ENCODE peak calls at places on chromosomes 7 and 10, in five cellular contexts. N is hepatocyte; H is CD8-positive, alpha-beta T cell; Z is endodermal cell; F is IMR-90. R is an unnamed sample. For H3K4me1, the result is how much of the 10 kb centered on the place peaks cover.

GRCh38 chr7:134613623-134614347 is 32.9 kb upstream of the BPGM start:
- DNase-seq in N (no peak), H (no peak), Z (no peak), F (peak), R (no peak)

GRCh38 chr7:45922810-45923209 is 1.7 kb upstream of the IGFBP3 start:
- DNase-seq in N (no peak), H (no peak), Z (no peak), F (no peak), R (no peak)

GRCh38 chr10:58348571-58349033 is 13.8 kb downstream of the UBE2D1 start:
- DNase-seq in N (no peak), H (no peak), Z (no peak), F (no peak), R (peak)

GRCh38 chr10:90642136-90642535 is 215.7 kb downstream of the HTR7 start:
- DNase-seq in N (no peak), H (no peak), Z (no peak), F (peak), R (no peak)

GRCh38 chr10:6924166-6924565 is 344.1 kb upstream of the PRKCQ start:
- DNase-seq in N (no peak), H (no peak), Z (no peak), F (peak), R (peak)

GRCh38 chr10:34392641-34393170 is 422.4 kb downstream of the PARD3 start:
- DNase-seq in N (no peak), H (no peak), Z (no peak), F (peak), R (no peak)

GRCh38 chr7:136741941-136742340 is 126.5 kb upstream of the CHRM2 start:
- DNase-seq in N (no peak), H (no peak), Z (no peak), F (no peak), R (no peak)

GRCh38 chr7:29345590-29345989 is 151.0 kb downstream of the CHN2 start:
- DNase-seq in N (peak), H (no peak), Z (peak), F (no peak), R (no peak)

GRCh38 chr10:115659616-115660015 is 566.5 kb downstream of the ATRNL1 start:
- DNase-seq in N (no peak), H (no peak), Z (no peak), F (no peak), R (no peak)

GRCh38 chr10:120587061-120587460 is 130.0 kb downstream of the PLPP4 start:
- DNase-seq in N (no peak), H (no peak), Z (no peak), F (no peak), R (no peak)

GRCh38 chr7:73557397-73558257 is at the start of gene BCL7B:
- DNase-seq in N (peak), H (peak), Z (peak), F (peak), R (peak)

GRCh38 chr7:100545636-100546128 is 6.7 kb downstream of the AGFG2 start:
- DNase-seq in N (peak), H (no peak), Z (peak), F (peak), R (peak)

GRCh38 chr7:149489391-149490024 is 8.1 kb downstream of the ZNF746 start:
- DNase-seq in N (no peak), H (no peak), Z (peak), F (no peak), R (no peak)

GRCh38 chr10:7541137-7542087 is 125.4 kb downstream of the ITIH5 start:
- DNase-seq in N (peak), H (no peak), Z (peak), F (peak), R (no peak)

GRCh38 chr10:4868357-4868657 is 42.3 kb downstream of the AKR1E2 start:
- DNase-seq in N (no peak), H (no peak), Z (no peak), F (no peak), R (no peak)

GRCh38 chr7:19060870-19061269 is 56.6 kb downstream of the TWIST1 start:
- DNase-seq in N (no peak), H (no peak), Z (no peak), F (peak), R (no peak)

GRCh38 chr10:32938554-32939061 is 19.4 kb downstream of the ITGB1 start:
- DNase-seq in N (peak), H (no peak), Z (peak), F (no peak), R (peak)

GRCh38 chr7:93837245-93837644 is 53.3 kb downstream of the TFPI2 start:
- DNase-seq in N (no peak), H (no peak), Z (no peak), F (no peak), R (no peak)

GRCh38 chr7:76086070-76086469 is 38.2 kb downstream of the MDH2 start:
- DNase-seq in N (no peak), H (no peak), Z (no peak), F (peak), R (no peak)

GRCh38 chr7:132654150-132654549 is 77.9 kb upstream of the PLXNA4 start:
- DNase-seq in N (no peak), H (no peak), Z (peak), F (no peak), R (no peak)

GRCh38 chr10:11625019-11625735 is 13.7 kb upstream of the USP6NL start:
- DNase-seq in N (no peak), H (no peak), Z (no peak), F (no peak), R (no peak)

GRCh38 chr10:43421519-43421918 is 12.5 kb upstream of the HNRNPF start:
- DNase-seq in N (no peak), H (no peak), Z (no peak), F (no peak), R (no peak)

GRCh38 chr7:98671733-98672331 is 54.7 kb downstream of the NPTX2 start:
- DNase-seq in N (no peak), H (no peak), Z (no peak), F (no peak), R (no peak)

GRCh38 chr10:47323636-47324299 is 1.5 kb downstream of the GDF2 start:
- DNase-seq in N (no peak), H (no peak), Z (no peak), F (no peak), R (no peak)

GRCh38 chr7:16836481-16836880 is 31.7 kb upstream of the AGR2 start:
- DNase-seq in N (no peak), H (no peak), Z (no peak), F (peak), R (no peak)

GRCh38 chr10:87848998-87849397 is 14.3 kb downstream of the KLLN start:
- DNase-seq in N (no peak), H (no peak), Z (no peak), F (no peak), R (no peak)

GRCh38 chr7:47714669-47715607 is 133.0 kb upstream of the TNS3 start:
- DNase-seq in N (no peak), H (no peak), Z (no peak), F (no peak), R (no peak)

GRCh38 chr10:17009228-17009700 is 120.3 kb downstream of the CUBN start:
- DNase-seq in N (no peak), H (no peak), Z (peak), F (peak), R (no peak)
- H3K27ac ChIP-seq in N (peak), H (no peak), Z (no peak), F (peak), R (no peak)

DNA sequence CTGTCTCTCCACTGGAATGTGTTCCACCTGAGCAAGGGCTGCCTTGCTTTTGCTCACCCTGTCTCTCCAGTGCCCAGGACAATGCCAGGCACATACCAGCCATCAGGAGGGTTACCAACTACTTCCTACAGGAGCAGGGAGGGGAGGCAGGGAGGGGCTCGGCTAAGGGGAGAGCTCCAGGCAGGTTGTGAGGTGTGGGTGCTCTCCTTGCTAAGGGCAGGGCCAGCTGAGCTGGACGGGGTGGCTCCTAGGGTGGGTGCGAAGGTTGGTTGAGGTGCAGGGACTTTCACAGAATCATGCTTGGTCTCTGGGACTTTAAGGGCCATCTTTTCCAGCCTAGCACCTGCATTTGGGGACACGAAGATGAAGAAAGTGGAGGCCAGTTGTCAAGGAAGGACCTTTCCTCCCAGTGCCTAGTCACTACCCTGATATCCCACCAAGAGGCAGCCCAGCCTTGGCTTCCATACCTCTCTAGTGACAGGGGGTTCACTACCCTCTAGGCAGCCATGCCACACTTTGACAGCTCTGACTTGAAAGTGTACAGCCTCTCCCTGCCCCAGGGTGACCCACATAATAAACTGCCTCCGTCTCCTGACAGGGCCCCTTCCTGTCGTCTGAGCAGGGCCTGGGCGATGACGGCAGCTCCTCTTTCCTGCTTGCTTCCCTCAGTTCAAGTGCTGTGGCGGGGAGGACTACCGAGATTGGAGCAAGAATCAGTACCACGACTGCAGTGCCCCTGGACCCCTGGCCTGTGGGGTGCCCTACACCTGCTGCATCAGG is 46.5 kb downstream of the TSPAN15 start:
- DNase-seq in N (no peak), H (no peak), Z (peak), F (no peak), R (no peak)
- H3K4me1 ChIP-seq in N (under half), H (under half), Z (under half), F (under half), R (under half)

GRCh38 chr10:79190740-79191261 is 122.0 kb downstream of the ZMIZ1 start:
- DNase-seq in N (no peak), H (no peak), Z (no peak), F (no peak), R (no peak)
- H3K27ac ChIP-seq in N (no peak), H (no peak), Z (no peak), F (no peak), R (no peak)

DNA sequence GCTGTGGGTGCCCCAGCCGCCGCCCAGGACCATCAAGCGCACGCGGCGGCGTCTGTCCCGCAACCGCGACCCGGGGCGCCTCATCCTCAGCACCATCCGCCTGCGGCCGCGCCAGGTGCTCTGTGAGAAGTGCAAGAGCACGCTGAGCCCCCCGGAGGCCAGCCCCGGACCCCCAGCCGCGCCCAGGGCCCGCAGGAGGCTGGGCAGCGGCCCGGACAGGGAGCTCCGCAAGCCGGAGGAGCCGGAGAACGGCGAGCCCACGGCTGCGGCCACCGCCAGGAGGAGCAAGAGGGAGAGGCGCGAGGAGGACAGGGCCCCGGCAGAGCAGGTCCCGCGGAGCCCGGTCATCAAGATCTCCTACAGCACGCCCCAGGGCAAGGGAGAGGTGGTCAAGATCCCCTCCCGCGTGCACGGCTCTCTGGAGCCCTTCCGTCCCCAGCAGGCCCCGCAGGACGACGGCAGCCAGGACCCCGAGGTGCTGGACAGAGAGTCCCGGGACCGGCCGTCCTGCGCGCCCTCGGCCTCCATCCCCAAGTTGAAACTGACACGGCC is 8.0 kb downstream of the PWWP2B start:
- DNase-seq in N (no peak), H (no peak), Z (peak), F (no peak), R (no peak)
- H3K4me1 ChIP-seq in N (under half), H (under half), Z (under half), F (under half), R (under half)

DNA sequence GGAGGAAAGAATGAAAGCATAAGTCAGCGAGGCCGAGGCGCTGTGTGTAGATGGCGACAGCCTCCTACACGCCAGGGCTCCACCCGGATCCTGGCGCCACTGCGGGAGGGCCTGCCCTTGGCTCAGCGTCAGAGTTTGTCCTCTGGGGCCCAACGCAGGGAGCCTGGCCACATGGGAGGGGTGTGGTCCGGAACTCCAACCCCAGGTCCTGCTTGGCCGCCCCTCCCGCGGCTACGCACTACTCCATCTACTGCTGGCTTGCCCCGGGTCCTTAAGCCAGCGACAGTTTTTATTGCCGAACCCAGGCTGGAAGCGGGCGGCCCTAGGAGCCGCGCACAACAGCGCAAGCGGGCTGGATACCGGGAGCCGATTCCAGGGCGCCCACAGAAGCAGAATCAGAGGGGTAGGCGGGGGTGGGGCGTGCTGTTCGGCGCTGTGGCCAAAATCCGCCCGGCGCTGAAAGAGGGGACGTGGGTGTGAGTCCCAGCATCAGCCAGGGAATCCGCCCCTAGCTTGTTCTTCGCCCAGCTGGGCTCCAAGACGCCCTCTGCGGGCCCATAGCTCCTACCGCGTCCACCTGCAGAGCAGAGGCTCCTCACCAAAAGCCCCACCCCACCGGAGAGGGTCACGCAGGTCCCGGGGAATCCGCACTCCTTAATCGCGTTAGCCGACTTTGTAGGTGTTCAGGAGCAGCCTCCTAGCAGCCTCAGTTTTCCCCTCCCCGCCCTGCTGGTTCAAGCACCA is 4.5 kb downstream of the KAZALD1 start:
- DNase-seq in N (peak), H (peak), Z (peak), F (peak), R (peak)
- H3K27ac ChIP-seq in N (peak), H (no peak), Z (no peak), F (peak), R (peak)

GRCh38 chr10:74075906-74076305 is 74.7 kb downstream of the AP3M1 start:
- DNase-seq in N (no peak), H (no peak), Z (no peak), F (no peak), R (no peak)
- H3K4me1 ChIP-seq in N (under half), H (under half), Z (under half), F (under half), R (half or more)

R was measured in SJCRH30.